ENCODE peak calls at places on chromosomes 6 and 20, in six cellular contexts. K is left lung, X is A549, Z is aorta, G is H9, S is colonic mucosa. C is an unnamed sample. For H3K4me1, the result is how much of the 10 kb centered on the place peaks cover.

GRCh38 chr6:70151616-70152015 is 151.3 kb downstream of the COL9A1 start:
- DNase-seq in K (no peak), Z (no peak), X (no peak), S (no peak), G (no peak), C (no peak)

GRCh38 chr20:44758247-44759101 is 12.8 kb downstream of the KCNK15 start:
- DNase-seq in Z (no peak), G (no peak), S (no peak), K (no peak), X (no peak), C (no peak)

GRCh38 chr6:6751615-6752014 is 163.1 kb downstream of the LY86 start:
- DNase-seq in X (no peak), Z (no peak), S (peak), K (no peak), G (no peak), C (peak)

GRCh38 chr6:7691675-7692452 is 34.0 kb upstream of the BMP6 start:
- DNase-seq in Z (no peak), X (peak), S (peak), G (peak), K (no peak), C (no peak)

GRCh38 chr6:122778961-122779671 is 400 bp upstream of the FABP7 start:
- DNase-seq in K (no peak), G (peak), Z (no peak), S (no peak), X (no peak), C (no peak)

GRCh38 chr6:127464881-127465459 is 5.8 kb upstream of the KIAA0408 start:
- DNase-seq in S (peak), Z (peak), G (peak), X (peak), K (no peak), C (peak)

GRCh38 chr6:18263561-18264337 is 581 bp downstream of the DEK start:
- DNase-seq in S (peak), X (peak), Z (no peak), G (no peak), K (peak), C (peak)

GRCh38 chr6:151661928-151662327 is 145.6 kb upstream of the ESR1 start:
- DNase-seq in S (no peak), K (no peak), Z (no peak), X (no peak), G (peak), C (no peak)

GRCh38 chr6:7914991-7915789 is 4.6 kb upstream of the TXNDC5 start:
- DNase-seq in G (no peak), X (no peak), Z (no peak), K (no peak), S (no peak), C (no peak)

GRCh38 chr6:148794797-148795196 is 48.0 kb downstream of the UST start:
- DNase-seq in X (no peak), S (no peak), G (no peak), K (no peak), Z (no peak), C (no peak)

GRCh38 chr6:142845624-142846458 is 99.1 kb downstream of the HIVEP2 start:
- DNase-seq in G (peak), X (no peak), S (peak), K (peak), Z (peak), C (peak)

GRCh38 chr6:21241231-21242130 is 352.1 kb upstream of the SOX4 start:
- DNase-seq in X (no peak), G (no peak), S (no peak), K (no peak), Z (no peak), C (no peak)

GRCh38 chr6:11798096-11798495 is 19.5 kb upstream of the ADTRP start:
- DNase-seq in S (no peak), G (no peak), X (no peak), K (no peak), Z (no peak), C (no peak)

GRCh38 chr20:63133481-63134091 is 82.3 kb downstream of the YTHDF1 start:
- DNase-seq in S (no peak), G (peak), K (no peak), Z (peak), X (no peak), C (peak)

GRCh38 chr6:52519618-52520017 is 57.2 kb downstream of the TRAM2 start:
- DNase-seq in G (no peak), Z (no peak), S (no peak), K (no peak), X (no peak), C (no peak)

DNA sequence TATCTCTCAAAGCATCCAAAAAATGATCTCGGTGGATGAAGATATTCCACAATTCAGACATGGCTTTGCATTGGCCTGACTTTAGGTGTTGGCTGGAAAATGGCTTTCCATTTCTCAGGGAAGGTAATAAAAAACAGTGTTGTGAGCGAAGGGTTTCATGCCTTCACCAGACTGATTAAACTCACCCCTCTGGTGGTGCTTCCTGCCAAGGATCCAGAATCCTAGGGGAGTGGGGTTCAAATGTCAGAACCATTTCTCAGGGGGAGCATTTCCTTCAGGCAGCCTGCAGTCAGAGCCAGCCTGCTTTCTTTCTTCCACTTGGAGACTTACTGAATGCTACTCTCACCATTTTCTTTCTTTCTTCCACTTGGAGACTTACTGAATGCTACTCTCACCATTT is 45.7 kb upstream of the SMIM28 start:
- DNase-seq in X (no peak), S (no peak), Z (no peak), G (peak), K (no peak), C (no peak)
- H3K27ac ChIP-seq in X (no peak), S (no peak), Z (no peak), G (peak), K (no peak), C (no peak)

GRCh38 chr6:90100059-90100665 is 196.5 kb downstream of the BACH2 start:
- DNase-seq in Z (no peak), S (no peak), K (no peak), X (no peak), G (no peak), C (no peak)

GRCh38 chr6:90097357-90097756 is 199.3 kb downstream of the BACH2 start:
- DNase-seq in Z (no peak), X (no peak), G (no peak), K (no peak), S (no peak), C (no peak)

GRCh38 chr6:90096818-90097217 is 199.8 kb downstream of the BACH2 start:
- DNase-seq in K (no peak), G (no peak), Z (no peak), X (no peak), S (no peak), C (no peak)

GRCh38 chr6:90098025-90098474 is 198.6 kb downstream of the BACH2 start:
- DNase-seq in Z (peak), X (no peak), K (no peak), G (no peak), S (no peak), C (peak)

GRCh38 chr6:90098637-90099036 is 198.0 kb downstream of the BACH2 start:
- DNase-seq in Z (no peak), X (no peak), S (no peak), G (no peak), K (no peak), C (no peak)
- H3K4me1 ChIP-seq in Z (under half), X (under half), S (under half), G (under half), K (under half), C (under half)

GRCh38 chr6:154953644-154954043 is 41.5 kb upstream of the TIAM2 start:
- DNase-seq in X (no peak), S (no peak), Z (no peak), G (no peak), K (no peak), C (no peak)

GRCh38 chr6:154954352-154954751 is 40.8 kb upstream of the TIAM2 start:
- DNase-seq in Z (no peak), S (no peak), G (no peak), K (no peak), X (no peak), C (no peak)

GRCh38 chr6:154945271-154945890 is 49.7 kb upstream of the TIAM2 start:
- DNase-seq in X (no peak), K (no peak), S (no peak), Z (no peak), G (no peak), C (no peak)

GRCh38 chr6:154951400-154952200 is 43.5 kb upstream of the TIAM2 start:
- DNase-seq in S (no peak), Z (no peak), X (no peak), G (no peak), K (no peak), C (no peak)

GRCh38 chr6:154950979-154951378 is 44.1 kb upstream of the TIAM2 start:
- DNase-seq in X (no peak), S (no peak), G (no peak), K (no peak), Z (no peak), C (no peak)
- H3K27ac ChIP-seq in X (no peak), S (no peak), G (no peak), K (no peak), Z (no peak), C (no peak)

GRCh38 chr6:160859822-160860221 is 131.7 kb upstream of the MAP3K4 start:
- DNase-seq in Z (no peak), X (no peak), K (peak), S (no peak), G (no peak), C (no peak)

GRCh38 chr6:160851031-160851430 is 140.5 kb upstream of the MAP3K4 start:
- DNase-seq in S (no peak), Z (no peak), K (no peak), G (no peak), X (no peak), C (no peak)

GRCh38 chr6:160858886-160859285 is 132.7 kb upstream of the MAP3K4 start:
- DNase-seq in Z (no peak), S (no peak), G (no peak), X (no peak), K (no peak), C (no peak)

DNA sequence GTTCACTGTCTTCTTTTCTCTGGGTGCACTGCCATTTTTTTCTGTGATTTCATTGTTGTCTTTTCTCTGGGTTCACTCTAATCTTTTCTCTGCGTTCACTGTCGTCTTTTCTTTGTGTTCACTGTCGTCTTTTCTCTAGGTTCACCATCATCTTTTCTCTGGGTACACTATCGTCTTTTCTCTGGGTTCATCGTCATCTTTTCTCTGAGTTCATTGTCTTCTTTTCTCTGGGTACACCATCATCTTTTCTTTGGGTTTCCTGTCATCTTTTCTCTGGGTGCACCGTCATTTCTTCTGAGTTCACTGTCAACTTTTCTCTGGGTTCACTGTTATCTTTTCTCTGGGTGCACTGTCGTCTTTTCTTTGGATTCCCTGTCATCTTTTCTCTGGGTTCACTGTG is 137.6 kb upstream of the MAP3K4 start:
- DNase-seq in Z (no peak), G (no peak), S (no peak), K (no peak), X (no peak), C (no peak)
- H3K4me1 ChIP-seq in Z (under half), G (under half), S (under half), K (under half), X (under half), C (under half)

DNA sequence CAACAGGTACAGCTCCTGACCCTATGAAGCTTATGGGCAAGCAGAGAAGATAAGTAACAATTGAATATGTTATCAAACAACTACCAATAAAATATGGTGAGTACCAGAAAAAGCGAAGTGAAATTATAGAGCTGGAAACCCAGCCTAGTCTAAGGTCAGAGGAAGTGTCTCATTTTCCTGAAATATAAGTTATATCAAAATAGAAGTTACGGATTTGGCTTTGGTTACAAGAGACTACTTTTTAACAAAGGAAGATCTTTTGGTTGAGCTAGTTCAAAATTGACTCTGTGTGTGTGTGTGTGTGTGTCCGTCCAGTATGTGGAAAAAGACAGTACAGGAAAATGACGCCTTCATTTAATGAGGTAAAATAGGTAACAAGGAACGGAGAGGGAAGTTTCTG is 8.9 kb downstream of the STX11 start:
- DNase-seq in G (no peak), K (no peak), S (no peak), Z (no peak), X (no peak), C (no peak)
- H3K27ac ChIP-seq in G (no peak), K (peak), S (no peak), Z (no peak), X (peak), C (no peak)

GRCh38 chr20:51861726-51862466 is 59.6 kb upstream of the SALL4 start:
- DNase-seq in S (no peak), G (no peak), Z (no peak), X (no peak), K (no peak), C (no peak)
- H3K4me1 ChIP-seq in S (under half), G (under half), Z (under half), X (under half), K (under half), C (under half)

GRCh38 chr6:119129968-119130484 is 51.6 kb upstream of the FAM184A start:
- DNase-seq in X (no peak), Z (no peak), G (no peak), S (no peak), K (no peak), C (no peak)
- H3K27ac ChIP-seq in X (no peak), Z (no peak), G (no peak), S (no peak), K (peak), C (no peak)

C was measured in lower lobe of right lung.